ENCODE peak calls at places on chromosomes 2 and 18, in ten cellular contexts. One of them, this sample, is unnamed.

GRCh38 chr2:11871421-11871820 is 125.0 kb downstream of the LPIN1 start:
- DNase-seq in hippocampal formation: no peak
- DNase-seq in T-helper 2 cell: no peak
- DNase-seq in tibial artery: no peak
- DNase-seq in A673: no peak
- DNase-seq in NCI-H2081: no peak
- DNase-seq in CD8-positive, alpha-beta memory T cell: no peak
- DNase-seq in stimulated activated CD8-positive, alpha-beta memory T cell treated with anti-CD3 and anti-CD28 coated beads, Interleukin-15, amount 100 ng/mL, for 48 hours: no peak
- DNase-seq in IMR-90: no peak
- DNase-seq in Caki2: no peak
- DNase-seq in this sample: no peak

GRCh38 chr2:227207573-227207972 is 43.1 kb downstream of the COL4A3 start:
- DNase-seq in hippocampal formation: no peak
- DNase-seq in T-helper 2 cell: no peak
- DNase-seq in tibial artery: no peak
- DNase-seq in A673: no peak
- DNase-seq in NCI-H2081: no peak
- DNase-seq in CD8-positive, alpha-beta memory T cell: no peak
- DNase-seq in stimulated activated CD8-positive, alpha-beta memory T cell treated with anti-CD3 and anti-CD28 coated beads, Interleukin-15, amount 100 ng/mL, for 48 hours: no peak
- DNase-seq in IMR-90: no peak
- DNase-seq in Caki2: no peak
- DNase-seq in this sample: no peak

GRCh38 chr2:50529600-50530218 is 502.2 kb downstream of the NRXN1 start:
- DNase-seq in hippocampal formation: no peak
- DNase-seq in T-helper 2 cell: no peak
- DNase-seq in tibial artery: no peak
- DNase-seq in A673: peak
- DNase-seq in NCI-H2081: peak
- DNase-seq in CD8-positive, alpha-beta memory T cell: no peak
- DNase-seq in stimulated activated CD8-positive, alpha-beta memory T cell treated with anti-CD3 and anti-CD28 coated beads, Interleukin-15, amount 100 ng/mL, for 48 hours: no peak
- DNase-seq in IMR-90: peak
- DNase-seq in Caki2: peak
- DNase-seq in this sample: peak

GRCh38 chr2:8252997-8253694 is 428.7 kb upstream of the ID2 start:
- DNase-seq in hippocampal formation: no peak
- DNase-seq in T-helper 2 cell: no peak
- DNase-seq in tibial artery: no peak
- DNase-seq in A673: no peak
- DNase-seq in NCI-H2081: peak
- DNase-seq in CD8-positive, alpha-beta memory T cell: no peak
- DNase-seq in stimulated activated CD8-positive, alpha-beta memory T cell treated with anti-CD3 and anti-CD28 coated beads, Interleukin-15, amount 100 ng/mL, for 48 hours: no peak
- DNase-seq in IMR-90: no peak
- DNase-seq in Caki2: no peak
- DNase-seq in this sample: no peak

GRCh38 chr2:200393191-200393590 is 86.7 kb downstream of the SPATS2L start:
- DNase-seq in hippocampal formation: no peak
- DNase-seq in T-helper 2 cell: no peak
- DNase-seq in tibial artery: no peak
- DNase-seq in A673: no peak
- DNase-seq in NCI-H2081: no peak
- DNase-seq in CD8-positive, alpha-beta memory T cell: no peak
- DNase-seq in stimulated activated CD8-positive, alpha-beta memory T cell treated with anti-CD3 and anti-CD28 coated beads, Interleukin-15, amount 100 ng/mL, for 48 hours: no peak
- DNase-seq in IMR-90: no peak
- DNase-seq in Caki2: no peak
- DNase-seq in this sample: no peak

GRCh38 chr2:6556755-6557154 is 309.0 kb downstream of the CMPK2 start:
- DNase-seq in hippocampal formation: no peak
- DNase-seq in T-helper 2 cell: no peak
- DNase-seq in tibial artery: no peak
- DNase-seq in A673: peak
- DNase-seq in NCI-H2081: no peak
- DNase-seq in CD8-positive, alpha-beta memory T cell: no peak
- DNase-seq in stimulated activated CD8-positive, alpha-beta memory T cell treated with anti-CD3 and anti-CD28 coated beads, Interleukin-15, amount 100 ng/mL, for 48 hours: no peak
- DNase-seq in IMR-90: peak
- DNase-seq in Caki2: peak
- DNase-seq in this sample: no peak

GRCh38 chr2:96345403-96345802 is 9.8 kb downstream of the NCAPH start:
- DNase-seq in hippocampal formation: no peak
- DNase-seq in T-helper 2 cell: no peak
- DNase-seq in tibial artery: no peak
- DNase-seq in A673: no peak
- DNase-seq in NCI-H2081: no peak
- DNase-seq in CD8-positive, alpha-beta memory T cell: no peak
- DNase-seq in stimulated activated CD8-positive, alpha-beta memory T cell treated with anti-CD3 and anti-CD28 coated beads, Interleukin-15, amount 100 ng/mL, for 48 hours: no peak
- DNase-seq in IMR-90: no peak
- DNase-seq in Caki2: no peak
- DNase-seq in this sample: no peak

GRCh38 chr2:23211987-23212583 is 172.9 kb upstream of the KLHL29 start:
- DNase-seq in hippocampal formation: no peak
- DNase-seq in T-helper 2 cell: no peak
- DNase-seq in tibial artery: no peak
- DNase-seq in A673: no peak
- DNase-seq in NCI-H2081: no peak
- DNase-seq in CD8-positive, alpha-beta memory T cell: no peak
- DNase-seq in stimulated activated CD8-positive, alpha-beta memory T cell treated with anti-CD3 and anti-CD28 coated beads, Interleukin-15, amount 100 ng/mL, for 48 hours: no peak
- DNase-seq in IMR-90: no peak
- DNase-seq in Caki2: no peak
- DNase-seq in this sample: no peak

GRCh38 chr2:233079473-233079877 is 19.3 kb downstream of the INPP5D start:
- DNase-seq in hippocampal formation: no peak
- DNase-seq in T-helper 2 cell: no peak
- DNase-seq in tibial artery: no peak
- DNase-seq in A673: no peak
- DNase-seq in NCI-H2081: no peak
- DNase-seq in CD8-positive, alpha-beta memory T cell: peak
- DNase-seq in stimulated activated CD8-positive, alpha-beta memory T cell treated with anti-CD3 and anti-CD28 coated beads, Interleukin-15, amount 100 ng/mL, for 48 hours: no peak
- DNase-seq in IMR-90: no peak
- DNase-seq in Caki2: no peak
- DNase-seq in this sample: no peak

GRCh38 chr18:79883461-79884295 is 67.8 kb downstream of the SLC66A2 start:
- DNase-seq in hippocampal formation: no peak
- DNase-seq in T-helper 2 cell: no peak
- DNase-seq in tibial artery: no peak
- DNase-seq in A673: no peak
- DNase-seq in NCI-H2081: no peak
- DNase-seq in CD8-positive, alpha-beta memory T cell: no peak
- DNase-seq in stimulated activated CD8-positive, alpha-beta memory T cell treated with anti-CD3 and anti-CD28 coated beads, Interleukin-15, amount 100 ng/mL, for 48 hours: no peak
- DNase-seq in IMR-90: no peak
- DNase-seq in Caki2: no peak
- DNase-seq in this sample: no peak

GRCh38 chr2:159894145-159894838 is 96.3 kb upstream of the CD302 start:
- DNase-seq in hippocampal formation: no peak
- DNase-seq in T-helper 2 cell: no peak
- DNase-seq in tibial artery: no peak
- DNase-seq in A673: no peak
- DNase-seq in NCI-H2081: no peak
- DNase-seq in CD8-positive, alpha-beta memory T cell: no peak
- DNase-seq in stimulated activated CD8-positive, alpha-beta memory T cell treated with anti-CD3 and anti-CD28 coated beads, Interleukin-15, amount 100 ng/mL, for 48 hours: no peak
- DNase-seq in IMR-90: no peak
- DNase-seq in Caki2: no peak
- DNase-seq in this sample: no peak

GRCh38 chr2:223591596-223591995 is 10.6 kb downstream of the SCG2 start:
- DNase-seq in hippocampal formation: no peak
- DNase-seq in T-helper 2 cell: no peak
- DNase-seq in tibial artery: no peak
- DNase-seq in A673: peak
- DNase-seq in NCI-H2081: peak
- DNase-seq in CD8-positive, alpha-beta memory T cell: no peak
- DNase-seq in stimulated activated CD8-positive, alpha-beta memory T cell treated with anti-CD3 and anti-CD28 coated beads, Interleukin-15, amount 100 ng/mL, for 48 hours: no peak
- DNase-seq in IMR-90: peak
- DNase-seq in Caki2: no peak
- DNase-seq in this sample: no peak

GRCh38 chr18:72107647-72108046 is 436.5 kb downstream of the CBLN2 start:
- DNase-seq in hippocampal formation: peak
- DNase-seq in T-helper 2 cell: no peak
- DNase-seq in tibial artery: no peak
- DNase-seq in A673: peak
- DNase-seq in NCI-H2081: peak
- DNase-seq in CD8-positive, alpha-beta memory T cell: no peak
- DNase-seq in stimulated activated CD8-positive, alpha-beta memory T cell treated with anti-CD3 and anti-CD28 coated beads, Interleukin-15, amount 100 ng/mL, for 48 hours: no peak
- DNase-seq in IMR-90: no peak
- DNase-seq in Caki2: peak
- DNase-seq in this sample: peak

GRCh38 chr2:240226672-240227537 is 86.4 kb upstream of the OTOS start:
- DNase-seq in hippocampal formation: no peak
- DNase-seq in T-helper 2 cell: no peak
- DNase-seq in tibial artery: no peak
- DNase-seq in A673: no peak
- DNase-seq in NCI-H2081: no peak
- DNase-seq in CD8-positive, alpha-beta memory T cell: peak
- DNase-seq in stimulated activated CD8-positive, alpha-beta memory T cell treated with anti-CD3 and anti-CD28 coated beads, Interleukin-15, amount 100 ng/mL, for 48 hours: no peak
- DNase-seq in IMR-90: no peak
- DNase-seq in Caki2: no peak
- DNase-seq in this sample: no peak

GRCh38 chr2:176085861-176086771 is 2.4 kb upstream of the EVX2 start:
- DNase-seq in hippocampal formation: peak
- DNase-seq in T-helper 2 cell: no peak
- DNase-seq in tibial artery: no peak
- DNase-seq in A673: peak
- DNase-seq in NCI-H2081: peak
- DNase-seq in CD8-positive, alpha-beta memory T cell: no peak
- DNase-seq in stimulated activated CD8-positive, alpha-beta memory T cell treated with anti-CD3 and anti-CD28 coated beads, Interleukin-15, amount 100 ng/mL, for 48 hours: no peak
- DNase-seq in IMR-90: peak
- DNase-seq in Caki2: peak
- DNase-seq in this sample: peak

GRCh38 chr2:157190151-157190550 is 67.4 kb upstream of the GALNT5 start:
- DNase-seq in hippocampal formation: no peak
- DNase-seq in T-helper 2 cell: no peak
- DNase-seq in tibial artery: no peak
- DNase-seq in A673: no peak
- DNase-seq in NCI-H2081: no peak
- DNase-seq in CD8-positive, alpha-beta memory T cell: no peak
- DNase-seq in stimulated activated CD8-positive, alpha-beta memory T cell treated with anti-CD3 and anti-CD28 coated beads, Interleukin-15, amount 100 ng/mL, for 48 hours: no peak
- DNase-seq in IMR-90: peak
- DNase-seq in Caki2: no peak
- DNase-seq in this sample: no peak

This sample was measured in midbrain.